ENCODE peak calls at places on chromosomes 7 and 10, in six cellular contexts. S is GM12878, X is H1, C is GM12892, R is K562, W is SK-N-SH. Q is an unnamed sample.

GRCh38 chr7:20314216-20314615 is 16.5 kb upstream of the ITGB8 start:
- DNase-seq in X (no peak), W (no peak), S (no peak), C (no peak), R (no peak), Q (no peak)

GRCh38 chr7:32477649-32477980 is 12.6 kb downstream of the LSM5 start:
- DNase-seq in R (no peak), C (no peak), S (no peak), W (no peak), X (no peak), Q (no peak)

GRCh38 chr10:110225441-110225755 is 18.0 kb downstream of the MXI1 start:
- DNase-seq in W (no peak), C (no peak), R (no peak), X (no peak), S (no peak), Q (no peak)

GRCh38 chr7:150463461-150463860 is 13.0 kb downstream of the GIMAP8 start:
- DNase-seq in S (no peak), W (no peak), R (no peak), C (no peak), X (no peak), Q (no peak)

GRCh38 chr7:909358-910329 is 33.3 kb downstream of the GET4 start:
- DNase-seq in X (no peak), S (no peak), R (no peak), W (peak), C (no peak), Q (no peak)

GRCh38 chr10:75514830-75515229 is 83.4 kb downstream of the LRMDA start:
- DNase-seq in C (no peak), S (no peak), R (no peak), W (no peak), X (no peak), Q (no peak)

GRCh38 chr7:24251568-24251967 is 32.4 kb upstream of the NPY start:
- DNase-seq in R (no peak), X (no peak), S (no peak), C (no peak), W (no peak), Q (no peak)

GRCh38 chr7:92602352-92603088 is 12.3 kb upstream of the FAM133B start:
- DNase-seq in C (no peak), S (no peak), W (no peak), X (no peak), R (no peak), Q (no peak)

GRCh38 chr7:119175916-119176627 is 951.6 kb downstream of the ANKRD7 start:
- DNase-seq in S (peak), C (no peak), W (peak), X (peak), R (peak), Q (no peak)

GRCh38 chr10:109902992-109903947 is 20.0 kb downstream of the XPNPEP1 start:
- DNase-seq in W (no peak), C (no peak), S (no peak), R (no peak), X (no peak), Q (no peak)

GRCh38 chr7:23353172-23353571 is 54.0 kb downstream of the MALSU1 start:
- DNase-seq in C (no peak), R (no peak), S (peak), X (no peak), W (no peak), Q (no peak)

GRCh38 chr10:104574470-104575213 is 66.4 kb upstream of the SORCS3 start:
- DNase-seq in W (no peak), X (no peak), R (no peak), S (no peak), C (no peak), Q (no peak)

GRCh38 chr10:73182568-73182967 is 14.6 kb downstream of the FAM149B1 start:
- DNase-seq in R (peak), S (no peak), X (no peak), C (no peak), W (no peak), Q (no peak)

GRCh38 chr7:128032605-128033235 is 1.5 kb upstream of the LRRC4 start:
- DNase-seq in W (no peak), C (no peak), R (no peak), X (no peak), S (no peak), Q (peak)

GRCh38 chr10:97822261-97822687 is 27.4 kb upstream of the GOLGA7B start:
- DNase-seq in C (no peak), W (no peak), R (no peak), X (no peak), S (no peak), Q (no peak)

GRCh38 chr10:111835562-111835961 is 348.0 kb downstream of the GPAM start:
- DNase-seq in W (no peak), R (no peak), C (no peak), S (no peak), X (no peak), Q (no peak)

GRCh38 chr7:589781-590575 is 70.3 kb upstream of the PDGFA start:
- DNase-seq in C (no peak), R (no peak), W (no peak), X (no peak), S (no peak), Q (no peak)

GRCh38 chr7:151783958-151784575 is 92.8 kb downstream of the PRKAG2 start:
- DNase-seq in S (no peak), W (no peak), X (no peak), C (no peak), R (no peak), Q (no peak)

GRCh38 chr10:127919418-127920191 is 12.7 kb downstream of the PTPRE start:
- DNase-seq in S (no peak), C (no peak), W (peak), X (no peak), R (no peak), Q (no peak)

GRCh38 chr7:24898691-24899090 is 81.3 kb downstream of the OSBPL3 start:
- DNase-seq in W (no peak), R (no peak), X (no peak), C (no peak), S (no peak), Q (peak)

GRCh38 chr10:88070080-88070880 is 206.9 kb downstream of the PTEN start:
- DNase-seq in S (peak), X (no peak), C (no peak), W (no peak), R (no peak), Q (no peak)

GRCh38 chr10:31353574-31353973 is 34.6 kb downstream of the ZEB1 start:
- DNase-seq in S (peak), C (no peak), W (no peak), R (peak), X (no peak), Q (no peak)

GRCh38 chr10:52644678-52645434 is 127.7 kb downstream of the MBL2 start:
- DNase-seq in S (no peak), C (no peak), W (peak), R (peak), X (no peak), Q (no peak)

GRCh38 chr7:145978769-145979168 is 137.8 kb upstream of the CNTNAP2 start:
- DNase-seq in C (no peak), X (no peak), W (no peak), R (no peak), S (no peak), Q (no peak)

GRCh38 chr10:54124209-54124890 is 676.7 kb downstream of the PCDH15 start:
- DNase-seq in R (no peak), C (no peak), S (no peak), W (no peak), X (no peak), Q (no peak)

GRCh38 chr10:102775973-102776669 is 32.4 kb downstream of the WBP1L start:
- DNase-seq in X (no peak), S (no peak), C (no peak), W (peak), R (peak), Q (no peak)

GRCh38 chr10:61592581-61592980 is 70.1 kb upstream of the CABCOCO1 start:
- DNase-seq in S (no peak), R (peak), W (no peak), X (no peak), C (no peak), Q (no peak)

GRCh38 chr10:44986670-44987069 is 8.1 kb upstream of the DEPP1 start:
- DNase-seq in R (peak), W (no peak), C (no peak), S (no peak), X (no peak), Q (no peak)

GRCh38 chr10:44983895-44984278 is 5.3 kb upstream of the DEPP1 start:
- DNase-seq in S (no peak), X (no peak), W (no peak), R (no peak), C (no peak), Q (no peak)

GRCh38 chr10:44983066-44983894 is 4.7 kb upstream of the DEPP1 start:
- DNase-seq in R (no peak), W (no peak), S (no peak), C (no peak), X (no peak), Q (no peak)

GRCh38 chr10:44984671-44985101 is 6.1 kb upstream of the DEPP1 start:
- DNase-seq in W (no peak), X (no peak), C (no peak), S (no peak), R (no peak), Q (no peak)

GRCh38 chr10:44985175-44985681 is 6.6 kb upstream of the DEPP1 start:
- DNase-seq in X (no peak), W (no peak), R (no peak), S (no peak), C (no peak), Q (no peak)
- TF ChIP-seq TAF1 in X (no peak), W (no peak), R (no peak), S (no peak), C (no peak), Q (no peak)

GRCh38 chr10:130074639-130075038 is 36.0 kb downstream of the C10orf143 start:
- DNase-seq in C (no peak), S (no peak), R (no peak), W (no peak), X (no peak), Q (no peak)
- TF ChIP-seq TAF1 in C (no peak), S (no peak), R (no peak), W (no peak), X (no peak), Q (no peak)

DNA sequence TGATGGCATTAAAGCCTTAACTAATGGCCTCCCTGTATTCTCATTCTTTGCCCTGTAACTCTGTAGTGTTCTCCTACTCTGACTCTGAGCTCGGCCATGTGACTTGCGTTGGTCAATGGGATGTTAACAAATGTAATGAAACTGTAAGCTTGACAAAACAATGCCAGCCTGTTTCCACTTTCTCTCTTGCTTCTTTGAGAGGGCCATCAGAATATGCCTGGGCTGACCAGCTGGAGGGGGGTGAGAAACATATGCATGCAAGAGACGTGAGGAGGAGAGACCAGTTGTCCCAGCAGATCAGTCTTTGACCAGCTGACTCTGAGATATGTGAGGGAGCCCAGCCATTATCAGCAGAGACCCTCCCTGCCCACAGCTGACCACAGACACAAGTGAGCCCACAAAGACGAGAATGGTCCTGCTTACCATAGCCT is 100.6 kb downstream of the ICA1 start:
- DNase-seq in C (no peak), W (no peak), R (peak), S (no peak), X (no peak), Q (no peak)
- TF ChIP-seq TAF1 in C (no peak), W (no peak), R (no peak), S (no peak), X (no peak), Q (no peak)

DNA sequence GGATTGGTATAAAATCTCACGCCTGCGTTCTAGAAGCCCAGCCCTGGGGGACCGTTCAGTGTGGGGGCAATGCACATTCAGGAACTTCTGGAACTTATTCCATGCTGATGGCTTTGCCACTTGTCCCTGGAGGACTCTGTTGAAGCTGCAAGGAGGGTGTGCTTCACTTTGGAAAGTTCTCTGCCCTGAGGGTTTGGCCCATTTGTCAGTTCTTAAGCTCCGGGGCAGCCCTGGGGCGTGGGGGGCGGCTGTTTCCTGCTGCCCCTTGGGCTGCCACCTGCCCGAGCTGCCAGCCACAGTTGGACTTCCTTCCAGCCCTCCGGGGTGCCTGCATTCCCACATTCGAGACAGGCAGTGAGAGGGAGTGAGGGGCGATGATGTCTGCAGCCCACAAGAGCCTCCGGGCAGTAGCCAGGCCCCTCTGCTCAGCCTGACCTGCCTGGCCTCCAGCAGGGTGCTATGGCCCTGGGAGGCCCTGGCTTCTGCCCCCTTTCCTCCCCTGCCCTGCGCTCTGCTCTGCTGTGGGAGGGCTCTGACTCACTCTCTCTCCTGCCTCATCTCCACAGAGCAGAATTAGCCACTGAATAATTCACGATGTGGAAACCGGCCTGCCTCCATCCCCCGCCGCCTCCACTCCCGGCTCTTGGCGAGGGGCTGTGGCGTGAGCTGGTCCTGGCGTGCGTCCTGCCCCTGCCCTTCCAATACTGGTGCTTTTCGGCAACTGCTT is 1.9 kb downstream of the TTYH3 start:
- DNase-seq in C (no peak), S (no peak), W (peak), R (peak), X (no peak), Q (no peak)
- TF ChIP-seq TAF1 in C (no peak), S (no peak), W (peak), R (no peak), X (no peak), Q (no peak)

DNA sequence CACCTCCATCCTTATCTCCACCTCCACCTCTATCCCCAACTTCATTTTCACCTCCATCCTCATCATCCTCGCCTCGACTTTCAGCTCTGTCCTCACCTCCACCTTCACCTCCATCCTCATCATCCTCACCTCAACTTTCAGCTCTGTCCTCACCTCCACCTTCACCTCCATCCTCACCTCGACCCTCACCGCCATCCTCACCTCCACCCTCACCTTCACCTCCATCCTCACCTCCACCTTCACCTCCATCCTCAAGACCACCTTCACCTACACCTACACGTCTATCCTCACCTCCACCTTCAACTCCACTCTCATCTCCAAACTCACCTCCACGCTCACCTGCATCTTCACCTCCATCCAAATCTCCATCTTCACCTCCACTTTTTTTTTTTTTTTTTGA is 12.0 kb upstream of the RABGEF1 start:
- DNase-seq in R (no peak), C (no peak), S (no peak), W (no peak), X (no peak), Q (no peak)
- TF ChIP-seq TAF1 in R (no peak), C (no peak), S (no peak), W (no peak), X (no peak), Q (no peak)

GRCh38 chr7:46844486-46844885 is 737.4 kb downstream of the TNS3 start:
- DNase-seq in R (no peak), C (no peak), X (no peak), S (no peak), W (no peak), Q (no peak)

GRCh38 chr7:46852795-46853194 is 729.1 kb downstream of the TNS3 start:
- DNase-seq in R (no peak), S (no peak), X (no peak), W (no peak), C (no peak), Q (no peak)

GRCh38 chr7:46847126-46847525 is 734.8 kb downstream of the TNS3 start:
- DNase-seq in C (no peak), S (no peak), R (no peak), W (no peak), X (no peak), Q (no peak)

GRCh38 chr7:46850563-46851325 is 731.2 kb downstream of the TNS3 start:
- DNase-seq in W (no peak), S (no peak), R (no peak), C (no peak), X (no peak), Q (no peak)

DNA sequence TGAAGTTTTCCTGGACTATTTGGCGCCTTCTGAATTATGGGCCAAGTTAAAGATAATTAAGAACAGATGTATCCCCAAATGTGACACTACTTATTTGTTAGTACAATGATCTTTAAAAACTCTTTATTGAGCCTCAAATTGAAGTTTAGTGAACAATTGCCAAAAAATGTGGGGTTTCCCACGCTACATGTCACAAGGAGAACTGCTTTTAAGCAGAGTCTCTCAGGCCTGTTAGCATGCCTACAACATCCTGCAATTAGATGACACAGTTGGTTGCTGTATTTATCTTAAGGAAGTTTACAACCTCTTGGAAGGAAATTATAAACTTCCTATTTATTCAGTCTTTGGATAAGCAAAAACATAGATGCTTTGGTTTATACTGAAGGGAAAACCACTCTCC is 733.0 kb downstream of the TNS3 start:
- DNase-seq in S (no peak), X (no peak), C (no peak), R (no peak), W (no peak), Q (no peak)
- TF ChIP-seq TAF1 in S (no peak), X (no peak), C (no peak), R (no peak), W (no peak), Q (no peak)

GRCh38 chr7:100884741-100885439 is 4.6 kb downstream of the UFSP1 start:
- DNase-seq in X (no peak), W (peak), S (no peak), R (no peak), C (no peak), Q (no peak)
- TF ChIP-seq TAF1 in X (no peak), W (no peak), S (no peak), R (no peak), C (no peak), Q (no peak)

Q was measured in GM12891.